ENCODE peak calls at places on chromosome 22, in seven cellular contexts. R, D, X, S, F, O and U are unnamed samples.

GRCh38 chr22:38305481-38306448 is 11.5 kb downstream of the CSNK1E start:
- DNase-seq in D (no peak), R (no peak), S (peak), F (peak), O (no peak), X (no peak), U (peak)

GRCh38 chr22:23212061-23213030 is 32.0 kb downstream of the BCR start:
- DNase-seq in O (no peak), X (no peak), R (no peak), S (no peak), D (no peak), F (no peak), U (no peak)

GRCh38 chr22:16932577-16932976 is 75.4 kb downstream of the GAB4 start:
- DNase-seq in F (no peak), D (no peak), R (no peak), S (no peak), O (no peak), X (no peak), U (no peak)

GRCh38 chr22:37369536-37369935 is 57.7 kb downstream of the ELFN2 start:
- DNase-seq in S (no peak), O (no peak), F (no peak), R (no peak), D (no peak), X (no peak), U (no peak)

GRCh38 chr22:28594076-28594783 is 85.4 kb downstream of the TTC28 start:
- DNase-seq in D (no peak), O (no peak), S (no peak), X (no peak), F (no peak), R (no peak), U (no peak)

GRCh38 chr22:44215287-44215686 is 34.6 kb downstream of the PARVG start:
- DNase-seq in F (no peak), R (no peak), X (no peak), D (no peak), O (no peak), S (no peak), U (no peak)

GRCh38 chr22:48952256-48953102 is 875.2 kb downstream of the BRD1 start:
- DNase-seq in X (no peak), D (no peak), R (no peak), F (no peak), O (no peak), S (no peak), U (no peak)

GRCh38 chr22:42693055-42693762 is 27.5 kb downstream of the A4GALT start:
- DNase-seq in X (no peak), D (no peak), F (no peak), R (no peak), S (no peak), O (no peak), U (no peak)

GRCh38 chr22:37549704-37550059 is 10.6 kb upstream of the CDC42EP1 start:
- DNase-seq in F (peak), S (no peak), O (no peak), X (no peak), R (peak), D (no peak), U (no peak)

GRCh38 chr22:37627545-37627944 is 11.9 kb upstream of the SH3BP1 start:
- DNase-seq in F (no peak), D (peak), O (peak), X (no peak), R (no peak), S (no peak), U (no peak)

GRCh38 chr22:31238057-31238456 is 26.0 kb downstream of the LIMK2 start:
- DNase-seq in D (no peak), S (no peak), F (no peak), X (no peak), R (no peak), O (no peak), U (no peak)

GRCh38 chr22:30238136-30238535 is 8.4 kb downstream of the LIF start:
- DNase-seq in F (no peak), S (no peak), O (no peak), D (no peak), R (no peak), X (no peak), U (no peak)

GRCh38 chr22:27474711-27475547 is 326.6 kb downstream of the MN1 start:
- DNase-seq in F (no peak), R (peak), O (no peak), X (no peak), D (no peak), S (no peak), U (peak)

GRCh38 chr22:20563941-20564371 is 56.5 kb downstream of the MED15 start:
- DNase-seq in O (no peak), X (no peak), F (no peak), R (no peak), S (no peak), D (no peak), U (no peak)